ENCODE peak calls at places on chromosomes 7 and 10, in seven cellular contexts. X, G, F, D, E, Y and I are unnamed samples.

GRCh38 chr7:147332988-147333387 is 1216.4 kb downstream of the CNTNAP2 start:
- DNase-seq in G (no peak), E (no peak), Y (no peak), X (no peak), F (no peak), D (no peak), I (no peak)

GRCh38 chr7:133344275-133344674 is 91.4 kb downstream of the EXOC4 start:
- DNase-seq in Y (peak), E (no peak), G (no peak), X (peak), D (peak), F (no peak), I (peak)

GRCh38 chr10:93745411-93746065 is 12.2 kb upstream of the LGI1 start:
- DNase-seq in G (no peak), X (no peak), Y (peak), E (no peak), D (peak), F (no peak), I (peak)

GRCh38 chr7:604038-604883 is 84.6 kb upstream of the PDGFA start:
- DNase-seq in X (peak), Y (peak), F (peak), G (peak), E (peak), D (no peak), I (peak)

GRCh38 chr7:2853147-2853546 is 9.0 kb upstream of the GNA12 start:
- DNase-seq in D (peak), F (no peak), E (no peak), Y (no peak), G (no peak), X (peak), I (no peak)

GRCh38 chr10:70695241-70696030 is 23.1 kb downstream of the ADAMTS14 start:
- DNase-seq in X (no peak), F (no peak), D (peak), Y (no peak), G (no peak), E (no peak), I (no peak)

GRCh38 chr10:53918755-53919154 is 882.3 kb downstream of the PCDH15 start:
- DNase-seq in D (no peak), G (no peak), F (no peak), E (no peak), X (no peak), Y (no peak), I (no peak)

GRCh38 chr10:117237401-117237991 is 3.4 kb upstream of the SLC18A2 start:
- DNase-seq in D (no peak), F (no peak), Y (no peak), X (no peak), G (no peak), E (no peak), I (no peak)

GRCh38 chr7:2173184-2173827 is 59.4 kb downstream of the MAD1L1 start:
- DNase-seq in E (no peak), D (no peak), G (no peak), F (no peak), X (no peak), Y (peak), I (no peak)

GRCh38 chr10:132588301-132589013 is 50.9 kb downstream of the INPP5A start:
- DNase-seq in D (peak), F (no peak), G (no peak), X (no peak), E (peak), Y (no peak), I (peak)

GRCh38 chr10:126119591-126119990 is 223.2 kb downstream of the FANK1 start:
- DNase-seq in D (no peak), Y (no peak), G (no peak), F (no peak), X (peak), E (no peak), I (peak)

GRCh38 chr10:132992433-132993215 is 50.3 kb upstream of the CFAP46 start:
- DNase-seq in X (no peak), E (no peak), Y (no peak), G (no peak), F (no peak), D (no peak), I (no peak)

GRCh38 chr10:131890276-131891195 is 10.3 kb upstream of the PPP2R2D start:
- DNase-seq in G (no peak), X (no peak), D (no peak), Y (no peak), E (no peak), F (no peak), I (no peak)

GRCh38 chr10:102347236-102347828 is 48.2 kb upstream of the NFKB2 start:
- DNase-seq in X (peak), E (no peak), D (peak), G (peak), F (no peak), Y (peak), I (peak)

GRCh38 chr10:132420469-132421376 is 23.7 kb downstream of the PWWP2B start:
- DNase-seq in F (no peak), E (no peak), Y (no peak), D (peak), G (no peak), X (no peak), I (peak)

GRCh38 chr10:29141761-29142160 is 147.1 kb upstream of the LYZL1 start:
- DNase-seq in Y (no peak), E (no peak), D (peak), G (no peak), F (no peak), X (no peak), I (no peak)

GRCh38 chr10:48505394-48506112 is 99.3 kb downstream of the ARHGAP22 start:
- DNase-seq in Y (no peak), X (no peak), E (no peak), F (no peak), D (no peak), G (no peak), I (no peak)

GRCh38 chr7:2450198-2451107 is 25.7 kb downstream of the GRIFIN start:
- DNase-seq in G (no peak), X (no peak), F (no peak), Y (no peak), E (no peak), D (no peak), I (no peak)

GRCh38 chr7:20542594-20542993 is 72.9 kb upstream of the ABCB5 start:
- DNase-seq in F (no peak), X (no peak), E (no peak), Y (no peak), D (peak), G (peak), I (peak)

GRCh38 chr10:118735294-118735693 is 19.5 kb downstream of the CACUL1 start:
- DNase-seq in X (no peak), G (no peak), D (no peak), E (no peak), F (no peak), Y (no peak), I (no peak)

GRCh38 chr10:73940634-73941221 is 29.8 kb downstream of the PLAU start:
- DNase-seq in D (peak), X (peak), G (peak), E (peak), Y (peak), F (peak), I (peak)

GRCh38 chr7:157017639-157018327 is 7.3 kb upstream of the MNX1 start:
- DNase-seq in X (no peak), G (no peak), D (no peak), F (no peak), Y (no peak), E (no peak), I (no peak)

DNA sequence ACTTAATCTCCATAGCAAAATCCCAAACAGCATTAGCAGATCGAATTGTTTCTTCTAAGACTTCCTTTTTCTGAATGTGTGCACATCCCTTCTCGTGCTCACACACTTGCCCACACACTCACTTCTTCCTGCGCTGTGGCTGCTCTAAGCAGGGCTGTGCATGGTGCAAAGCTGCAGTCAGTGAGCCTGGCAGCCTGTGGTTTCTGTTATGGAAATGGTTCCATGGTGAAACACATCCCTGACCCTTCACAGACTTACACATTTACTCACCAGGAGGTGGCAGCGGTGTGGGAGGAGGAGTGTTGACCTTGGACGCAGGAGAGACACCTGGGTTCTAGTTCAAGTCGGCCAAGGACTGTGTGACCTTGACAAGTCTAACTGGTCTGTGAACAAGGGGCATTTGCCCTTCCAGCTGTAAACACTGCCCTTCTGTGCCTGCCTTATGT is 24.9 kb downstream of the MTURN start:
- DNase-seq in D (peak), G (no peak), F (no peak), X (peak), E (peak), Y (no peak), I (peak)
- TF ChIP-seq CTCF in D (peak), G (no peak), F (no peak), X (peak), E (peak), Y (peak), I (peak)

DNA sequence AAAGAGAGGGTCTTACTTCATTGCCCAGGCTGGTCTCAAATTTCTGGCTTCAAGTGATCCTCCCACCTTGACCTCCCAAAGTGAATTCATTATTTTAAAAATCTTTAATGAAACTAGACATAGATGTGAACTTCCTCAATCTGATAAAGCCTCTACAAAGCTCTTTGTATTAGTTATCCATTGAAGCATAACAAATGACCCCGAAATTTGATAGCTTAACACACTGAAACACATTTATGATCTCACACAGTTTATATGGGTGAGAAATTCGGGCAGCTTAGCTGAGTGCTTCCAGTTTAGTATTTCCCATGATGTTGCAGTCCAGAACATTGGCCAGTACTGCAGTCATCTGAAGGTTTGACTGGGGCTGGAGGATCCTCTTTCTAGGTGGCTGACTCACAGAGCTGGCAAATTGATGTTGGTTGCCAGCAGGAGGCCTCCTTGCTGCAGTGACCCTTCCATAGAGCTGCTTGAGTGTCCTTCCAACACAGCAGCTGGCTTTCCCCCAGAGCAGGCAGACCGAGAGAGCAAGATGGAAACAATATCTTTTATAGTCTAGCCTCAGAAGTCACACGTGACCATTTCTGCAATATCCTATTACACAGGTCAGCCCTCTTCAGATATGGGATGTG is 16.6 kb upstream of the WNT8B start:
- DNase-seq in G (no peak), F (no peak), D (no peak), E (no peak), Y (no peak), X (no peak), I (no peak)
- TF ChIP-seq CTCF in G (no peak), F (no peak), D (no peak), E (no peak), Y (no peak), X (no peak), I (no peak)

GRCh38 chr10:96690755-96691730 is 29.3 kb downstream of the PIK3AP1 start:
- DNase-seq in G (no peak), E (no peak), D (peak), F (no peak), X (peak), Y (no peak), I (no peak)
- TF ChIP-seq CTCF in G (no peak), E (peak), D (no peak), F (no peak), X (peak), Y (no peak), I (no peak)

DNA sequence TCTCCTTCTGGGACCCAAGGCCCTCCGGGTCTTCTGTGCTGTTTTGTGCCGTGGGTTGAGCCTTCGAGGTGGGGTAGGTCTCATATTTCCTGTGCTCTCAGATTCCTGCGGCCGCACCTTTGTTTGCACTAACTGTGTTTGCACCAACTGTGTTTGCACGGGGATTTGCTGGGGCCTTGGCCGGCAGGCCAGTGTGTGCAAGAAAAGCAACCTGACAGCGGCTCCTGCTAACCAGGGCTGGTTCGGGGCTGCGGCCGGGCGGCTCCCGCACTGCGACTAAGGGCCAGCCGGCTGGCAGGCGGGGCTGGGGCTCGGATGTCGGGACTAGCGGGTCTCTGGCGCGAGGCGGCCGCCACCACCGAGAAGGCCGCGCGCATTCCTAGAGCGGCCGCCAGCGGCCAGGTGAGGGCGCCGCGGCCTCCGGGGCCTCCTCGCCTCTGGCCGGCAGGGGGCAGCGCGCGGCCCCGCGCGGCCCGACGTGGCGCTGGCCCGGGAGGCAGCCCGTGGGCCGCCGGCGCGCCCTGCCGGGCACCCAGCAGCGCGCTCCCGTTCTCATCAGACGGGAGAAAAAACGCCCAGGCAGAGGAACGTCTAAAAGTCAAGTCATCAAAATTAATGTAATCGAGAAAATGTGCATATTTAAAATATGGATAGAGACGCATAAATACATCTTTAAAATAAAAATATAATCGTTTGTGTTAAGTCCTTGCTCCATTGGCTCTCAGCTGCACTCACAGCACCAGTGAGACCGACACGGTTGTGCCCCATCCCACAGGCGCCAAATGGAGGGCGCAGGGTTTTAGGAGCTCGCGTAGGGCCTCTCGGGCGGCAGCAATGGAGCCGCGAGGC is 38.6 kb downstream of the ZNF777 start:
- DNase-seq in Y (peak), X (peak), D (peak), E (peak), G (no peak), F (peak), I (peak)
- TF ChIP-seq CTCF in Y (peak), X (peak), D (peak), E (peak), G (peak), F (peak), I (peak)

GRCh38 chr7:42097756-42098155 is 139.3 kb downstream of the GLI3 start:
- DNase-seq in G (no peak), D (peak), X (peak), Y (peak), E (no peak), F (no peak), I (peak)
- TF ChIP-seq CTCF in G (no peak), D (peak), X (peak), Y (peak), E (peak), F (no peak), I (peak)

GRCh38 chr10:42690449-42691360 is 52.3 kb upstream of the ZNF33B start:
- DNase-seq in G (no peak), X (no peak), E (no peak), F (no peak), Y (peak), D (no peak), I (no peak)
- TF ChIP-seq CTCF in G (no peak), X (no peak), E (no peak), F (no peak), Y (peak), D (no peak), I (no peak)

DNA sequence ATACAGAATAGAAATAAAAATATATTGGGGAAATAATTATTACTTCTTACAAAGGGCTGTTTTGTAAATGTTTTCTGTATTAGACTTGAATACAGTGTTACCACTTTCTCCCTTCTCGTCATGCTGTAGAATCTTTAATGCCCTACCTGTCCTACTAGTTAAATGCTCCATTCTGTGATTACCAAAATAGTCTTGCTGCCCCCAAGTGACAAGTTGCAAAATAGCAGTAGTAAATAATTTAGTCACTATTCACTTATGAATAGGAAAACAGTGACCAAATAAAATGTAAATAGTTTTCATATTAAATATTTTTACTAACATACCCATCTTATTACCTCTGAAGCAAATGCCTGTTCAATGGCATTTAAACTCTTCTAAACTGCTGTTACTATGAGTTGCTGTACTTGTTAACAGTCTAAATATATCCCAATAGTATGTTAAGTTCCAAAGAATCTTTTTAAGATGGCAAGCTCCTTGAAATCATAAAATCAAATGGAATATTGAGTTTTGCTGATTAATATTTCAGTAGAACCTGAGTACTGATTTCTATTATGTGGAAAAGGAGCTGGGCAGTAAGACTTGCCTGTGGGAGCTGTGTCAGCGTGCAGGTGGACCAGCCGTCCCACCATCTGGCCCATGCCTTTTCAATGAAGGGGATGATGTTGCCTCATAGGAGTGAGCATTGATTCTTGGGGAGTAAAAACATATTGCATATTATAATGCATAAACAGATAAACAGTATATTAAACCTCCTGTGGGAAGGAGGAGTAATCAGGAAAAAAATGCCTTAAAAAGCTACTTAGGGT is 18.1 kb upstream of the OIT3 start:
- DNase-seq in D (peak), G (no peak), E (peak), Y (peak), X (peak), F (no peak), I (peak)
- TF ChIP-seq CTCF in D (peak), G (peak), E (peak), Y (peak), X (peak), F (no peak), I (peak)

GRCh38 chr10:114352653-114353298 is 51.5 kb downstream of the AFAP1L2 start:
- DNase-seq in X (no peak), E (no peak), G (no peak), D (no peak), Y (peak), F (no peak), I (no peak)
- TF ChIP-seq CTCF in X (no peak), E (no peak), G (no peak), D (no peak), Y (no peak), F (no peak), I (no peak)